ENCODE peak calls at places on chromosomes 11 and 22, in nine cellular contexts. R, D, V, Y, F, K, B, Z and G are unnamed samples.

GRCh38 chr11:298406-299065 is 790 bp downstream of the IFITM5 start:
- DNase-seq in R (no peak), D (no peak), V (peak; percentile 68), Y (peak; percentile 67), F (no peak), K (no peak), B (no peak), Z (no peak), G (no peak)

GRCh38 chr22:35523167-35523928 is 17.3 kb upstream of the RASD2 start:
- DNase-seq in R (no peak), D (no peak), V (no peak), Y (no peak), F (no peak), K (no peak), B (no peak), Z (no peak), G (no peak)

GRCh38 chr22:30582051-30582450 is 7.6 kb upstream of the GAL3ST1 start:
- DNase-seq in R (no peak), D (no peak), V (no peak), Y (no peak), F (no peak), K (no peak), B (peak; percentile 35), Z (no peak), G (no peak)

GRCh38 chr22:37196539-37197450 is 8.7 kb upstream of the C1QTNF6 start:
- DNase-seq in R (peak; percentile 77), D (peak; percentile 88), V (peak; percentile 95), Y (peak; percentile 96), F (peak; percentile 84), K (no peak), B (peak; percentile 84), Z (peak; percentile 72), G (no peak)

GRCh38 chr22:44543781-44544181 is 45.7 kb upstream of the RTL6 start:
- DNase-seq in R (no peak), D (no peak), V (peak; percentile 43), Y (no peak), F (no peak), K (no peak), B (peak; percentile 11), Z (no peak), G (peak; percentile 31)

GRCh38 chr11:65879622-65880021 is at the start of gene CTSW:
- DNase-seq in R (no peak), D (no peak), V (no peak), Y (no peak), F (no peak), K (no peak), B (no peak), Z (no peak), G (no peak)

GRCh38 chr11:56783448-56784041 is 35.0 kb upstream of the OR9G4 start:
- DNase-seq in R (peak; percentile 25), D (peak; percentile 35), V (no peak), Y (no peak), F (no peak), K (peak; percentile 19), B (peak; percentile 80), Z (peak; percentile 66), G (peak; percentile 3)

GRCh38 chr11:45178890-45179663 is 32.6 kb downstream of the PRDM11 start:
- DNase-seq in R (no peak), D (peak; percentile 57), V (no peak), Y (no peak), F (no peak), K (no peak), B (peak; percentile 52), Z (peak; percentile 95), G (no peak)

GRCh38 chr22:35205141-35205775 is 52.0 kb upstream of the HMGXB4 start:
- DNase-seq in R (no peak), D (no peak), V (no peak), Y (no peak), F (no peak), K (no peak), B (no peak), Z (no peak), G (peak; percentile 15)

GRCh38 chr11:68610452-68611116 is 73.8 kb upstream of the GAL start:
- DNase-seq in R (no peak), D (peak; percentile 8), V (no peak), Y (no peak), F (no peak), K (no peak), B (peak; percentile 22), Z (no peak), G (no peak)
- TF ChIP-seq CTCF in R (no peak), D (peak; percentile 51), V (no peak), Y (peak; percentile 16), F (no peak), K (peak; percentile 35), B (peak; percentile 26), Z (peak; percentile 11), G (no peak)

GRCh38 chr11:27204527-27204926 is 158.5 kb downstream of the CCDC34 start:
- DNase-seq in R (no peak), D (no peak), V (no peak), Y (no peak), F (no peak), K (no peak), B (peak; percentile 52), Z (peak; percentile 40), G (peak; percentile 18)
- TF ChIP-seq CTCF in R (peak; percentile 65), D (peak; percentile 41), V (no peak), Y (peak; percentile 32), F (no peak), K (peak; percentile 22), B (peak; percentile 55), Z (peak; percentile 53), G (no peak)

GRCh38 chr11:2889399-2890273 is 4.1 kb upstream of the CDKN1C start:
- DNase-seq in R (no peak), D (no peak), V (no peak), Y (peak; percentile 66), F (no peak), K (no peak), B (no peak), Z (no peak), G (no peak)

GRCh38 chr11:2891901-2892214 is 6.3 kb upstream of the CDKN1C start:
- DNase-seq in R (no peak), D (no peak), V (no peak), Y (no peak), F (peak; percentile 48), K (no peak), B (no peak), Z (no peak), G (no peak)

GRCh38 chr11:2892215-2893020 is 6.8 kb upstream of the CDKN1C start:
- DNase-seq in R (peak; percentile 74), D (peak; percentile 26), V (peak; percentile 83), Y (peak; percentile 94), F (peak; percentile 58), K (no peak), B (peak; percentile 41), Z (no peak), G (peak; percentile 82)

GRCh38 chr11:2890466-2891241 is 5.1 kb upstream of the CDKN1C start:
- DNase-seq in R (no peak), D (no peak), V (peak; percentile 91), Y (peak; percentile 93), F (no peak), K (no peak), B (peak; percentile 49), Z (no peak), G (no peak)

DNA sequence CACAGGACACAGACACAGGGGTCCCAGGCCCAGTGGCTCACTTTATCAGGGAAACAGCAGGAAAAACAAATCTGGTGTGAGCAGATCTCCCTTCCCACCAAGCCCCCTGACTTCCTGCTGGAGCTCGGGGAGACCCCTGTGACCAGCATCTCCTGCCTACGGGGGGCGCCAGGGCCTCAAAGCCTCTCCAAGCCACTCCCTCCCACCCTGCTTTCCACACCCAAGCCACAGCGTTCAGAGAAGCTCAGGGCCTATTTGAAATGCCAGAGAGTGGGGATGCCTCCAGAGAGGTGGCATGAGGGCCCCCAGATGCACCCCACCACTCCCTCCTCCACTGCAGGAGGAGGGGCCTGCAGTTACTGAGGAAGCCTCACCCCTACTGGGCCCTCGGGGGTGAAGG is 5.7 kb upstream of the CDKN1C start:
- DNase-seq in R (no peak), D (no peak), V (no peak), Y (no peak), F (no peak), K (no peak), B (no peak), Z (no peak), G (no peak)
- TF ChIP-seq CTCF in R (no peak), D (no peak), V (no peak), Y (no peak), F (no peak), K (peak; percentile 27), B (no peak), Z (no peak), G (no peak)

GRCh38 chr11:15665368-15665871 is 550.7 kb downstream of the INSC start:
- DNase-seq in R (no peak), D (peak; percentile 70), V (no peak), Y (no peak), F (peak; percentile 22), K (no peak), B (peak; percentile 82), Z (no peak), G (no peak)
- TF ChIP-seq CTCF in R (no peak), D (no peak), V (no peak), Y (no peak), F (no peak), K (no peak), B (no peak), Z (no peak), G (no peak)

GRCh38 chr11:1825039-1825740 is 9.6 kb upstream of the SYT8 start:
- DNase-seq in R (peak; percentile 85), D (no peak), V (no peak), Y (peak; percentile 80), F (peak; percentile 55), K (no peak), B (no peak), Z (no peak), G (peak; percentile 94)
- TF ChIP-seq CTCF in R (peak; percentile 72), D (peak; percentile 31), V (no peak), Y (no peak), F (peak; percentile 4), K (peak; percentile 27), B (peak; percentile 54), Z (peak; percentile 71), G (peak; percentile 86)

DNA sequence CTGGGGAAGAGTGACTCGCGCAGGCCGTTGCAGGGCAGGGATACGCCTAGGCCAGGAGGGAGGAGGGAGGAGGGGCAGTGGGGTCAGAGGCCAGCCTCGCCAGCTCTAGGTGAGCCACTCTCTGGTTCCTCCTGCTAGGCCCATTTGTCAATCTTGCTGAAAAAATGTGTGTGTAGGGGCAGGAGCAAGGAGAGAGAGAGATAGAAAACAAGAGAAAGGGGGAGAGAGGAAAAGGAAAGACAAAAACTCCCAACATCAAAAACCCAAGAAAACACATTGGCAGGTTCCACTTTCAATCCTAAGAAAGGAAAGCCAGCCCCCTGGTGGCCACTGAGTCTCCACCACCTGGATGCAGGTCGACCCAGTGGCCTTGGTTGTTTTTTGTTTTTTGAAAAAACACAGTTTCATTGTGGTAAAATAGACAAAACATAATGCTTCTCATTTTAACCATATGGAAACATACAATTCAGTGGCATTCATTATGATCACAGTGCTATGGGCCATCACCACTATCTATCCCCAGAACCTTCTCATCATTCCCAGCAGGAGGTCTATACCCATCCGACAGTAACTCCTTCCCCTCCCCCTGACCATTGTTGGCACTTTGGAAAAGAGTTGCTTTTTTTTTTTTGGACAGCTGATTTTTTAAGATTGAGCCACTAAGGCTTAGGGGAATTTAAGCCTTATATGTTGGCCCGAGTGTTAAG is 10.9 kb downstream of the OMP start:
- DNase-seq in R (peak; percentile 82), D (peak; percentile 35), V (no peak), Y (no peak), F (no peak), K (no peak), B (peak; percentile 46), Z (peak; percentile 13), G (peak; percentile 56)
- TF ChIP-seq CTCF in R (peak; percentile 73), D (peak; percentile 87), V (no peak), Y (peak; percentile 44), F (no peak), K (peak; percentile 79), B (peak; percentile 64), Z (peak; percentile 68), G (peak; percentile 58)